ENCODE peak calls at places on chromosomes 11 and 22, in nine cellular contexts. J, D, I, A, U, B, V, E and R are unnamed samples.

GRCh38 chr11:64757549-64758329 is 2.0 kb downstream of the PYGM start:
- DNase-seq in B (no peak), J (no peak), D (no peak), U (no peak), V (no peak), I (no peak), E (no peak), A (no peak), R (no peak)

GRCh38 chr22:40036591-40037225 is 42.0 kb downstream of the FAM83F start:
- DNase-seq in V (peak), B (peak), E (peak), D (peak), A (peak), U (no peak), J (no peak), I (peak), R (no peak)

GRCh38 chr11:114123692-114124330 is 64.3 kb downstream of the ZBTB16 start:
- DNase-seq in B (no peak), I (no peak), A (no peak), V (no peak), J (no peak), E (no peak), D (no peak), U (no peak), R (no peak)

GRCh38 chr11:111938687-111939160 is 1.6 kb downstream of the DIXDC1 start:
- DNase-seq in B (peak), V (no peak), A (no peak), E (peak), U (no peak), D (peak), I (no peak), J (peak), R (no peak)

GRCh38 chr11:130710442-130711101 is 205.7 kb downstream of the SNX19 start:
- DNase-seq in V (no peak), A (no peak), E (no peak), D (peak), B (no peak), J (no peak), I (peak), U (no peak), R (no peak)

GRCh38 chr11:36500315-36500721 is 9.8 kb downstream of the TRAF6 start:
- DNase-seq in V (no peak), D (peak), U (no peak), E (no peak), A (no peak), B (no peak), I (peak), J (no peak), R (peak)

GRCh38 chr11:62889484-62890437 is 9.1 kb downstream of the SLC3A2 start:
- DNase-seq in J (no peak), U (no peak), E (peak), D (peak), I (peak), A (no peak), B (peak), V (no peak), R (no peak)

GRCh38 chr11:124837491-124837856 is 27.8 kb upstream of the ROBO3 start:
- DNase-seq in A (no peak), E (peak), J (no peak), V (no peak), B (no peak), D (peak), U (no peak), I (peak), R (no peak)

GRCh38 chr22:31647516-31647915 is 14.5 kb downstream of the PISD start:
- DNase-seq in I (no peak), D (peak), E (no peak), V (no peak), A (no peak), B (no peak), J (no peak), U (no peak), R (no peak)

GRCh38 chr11:25612806-25613205 is 719.1 kb upstream of the ANO3 start:
- DNase-seq in D (no peak), A (no peak), V (no peak), E (no peak), U (no peak), B (no peak), J (no peak), I (no peak), R (no peak)

GRCh38 chr11:74641289-74641688 is 48.9 kb downstream of the POLD3 start:
- DNase-seq in V (no peak), U (no peak), E (no peak), A (no peak), B (no peak), J (no peak), I (no peak), D (no peak), R (no peak)

GRCh38 chr11:121249039-121249663 is 43.4 kb upstream of the SC5D start:
- DNase-seq in D (peak), B (no peak), J (no peak), I (peak), E (no peak), A (no peak), U (no peak), V (no peak), R (no peak)

GRCh38 chr22:21938071-21938822 is 14.4 kb downstream of the PPM1F start:
- DNase-seq in D (peak), J (peak), V (peak), E (peak), U (peak), I (peak), A (peak), B (peak), R (peak)

GRCh38 chr11:38315151-38315550 is 1717.1 kb upstream of the RAG2 start:
- DNase-seq in D (peak), V (no peak), J (no peak), E (no peak), B (no peak), I (no peak), A (no peak), U (no peak), R (no peak)

GRCh38 chr11:43434893-43435292 is 76.2 kb downstream of the TTC17 start:
- DNase-seq in V (no peak), D (no peak), A (no peak), I (no peak), U (no peak), B (no peak), J (no peak), E (no peak), R (no peak)

GRCh38 chr11:130260735-130261134 is 54.0 kb downstream of the ZBTB44 start:
- DNase-seq in V (no peak), I (peak), B (no peak), J (no peak), E (no peak), U (no peak), A (no peak), D (no peak), R (no peak)

GRCh38 chr11:119484741-119485605 is 62.0 kb upstream of the THY1 start:
- DNase-seq in V (no peak), B (peak), A (peak), E (no peak), I (peak), U (no peak), J (no peak), D (no peak), R (no peak)

GRCh38 chr11:126419801-126420729 is 64.6 kb downstream of the ST3GAL4 start:
- DNase-seq in B (no peak), A (no peak), V (no peak), U (no peak), E (peak), I (no peak), J (no peak), D (peak), R (no peak)

GRCh38 chr22:17807571-17808410 is 33.5 kb upstream of the BID start:
- DNase-seq in U (no peak), J (no peak), E (no peak), A (peak), I (no peak), D (peak), B (no peak), V (peak), R (no peak)

GRCh38 chr22:17905445-17905844 is 118.9 kb downstream of the MICAL3 start:
- DNase-seq in U (no peak), V (no peak), J (no peak), E (no peak), D (no peak), I (no peak), A (no peak), B (no peak), R (no peak)

GRCh38 chr11:96045622-96046456 is 121.9 kb upstream of the MTMR2 start:
- DNase-seq in D (peak), V (no peak), I (no peak), J (no peak), A (peak), B (peak), E (no peak), U (peak), R (peak)

GRCh38 chr11:88246680-88247079 is 71.4 kb upstream of the RAB38 start:
- DNase-seq in E (no peak), U (no peak), I (no peak), B (no peak), D (peak), V (no peak), J (no peak), A (no peak), R (no peak)

GRCh38 chr22:44338183-44338812 is 25.5 kb upstream of the SHISAL1 start:
- DNase-seq in D (no peak), U (no peak), I (no peak), E (no peak), B (no peak), V (no peak), J (no peak), A (peak), R (no peak)
- H3K27ac ChIP-seq in D (no peak), U (no peak), I (no peak), E (no peak), B (peak), V (no peak), J (no peak), A (peak), R (no peak)

DNA sequence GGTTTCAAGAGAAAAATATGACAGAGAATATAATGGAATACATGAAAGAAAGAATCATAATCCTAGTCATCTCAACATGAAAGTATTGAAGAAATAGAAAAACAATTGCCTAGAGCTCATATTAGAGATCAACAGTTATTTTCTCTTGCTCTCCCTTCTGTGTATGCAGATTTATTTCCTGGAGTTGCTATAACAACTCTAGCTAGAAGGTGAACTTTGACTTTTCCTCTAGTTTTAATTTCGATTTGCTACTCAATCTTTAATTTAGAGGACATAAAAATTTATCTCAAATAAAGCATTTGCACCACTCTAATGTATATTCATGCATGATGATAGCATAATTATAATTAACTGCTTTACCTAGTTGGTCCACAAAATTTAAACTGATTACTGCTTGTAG is 84.6 kb upstream of the PICALM start:
- DNase-seq in I (peak), D (no peak), J (no peak), A (no peak), V (no peak), B (no peak), E (no peak), U (no peak), R (no peak)
- H3K4me3 ChIP-seq in I (no peak), D (no peak), J (no peak), A (no peak), V (no peak), B (no peak), E (no peak), U (no peak), R (no peak)

GRCh38 chr22:44030702-44031082 is 6.6 kb downstream of the PARVB start:
- DNase-seq in I (no peak), J (no peak), A (no peak), B (no peak), D (no peak), U (no peak), E (no peak), V (no peak), R (no peak)

GRCh38 chr22:44032126-44032730 is 8.1 kb downstream of the PARVB start:
- DNase-seq in J (no peak), I (no peak), E (no peak), B (no peak), A (no peak), V (no peak), D (no peak), U (no peak), R (no peak)

GRCh38 chr22:44031111-44031963 is 7.2 kb downstream of the PARVB start:
- DNase-seq in I (no peak), E (no peak), V (no peak), U (no peak), B (no peak), D (no peak), J (no peak), A (no peak), R (no peak)

GRCh38 chr22:44033287-44033686 is 9.2 kb downstream of the PARVB start:
- DNase-seq in U (no peak), B (no peak), D (no peak), E (no peak), V (no peak), A (no peak), J (no peak), I (no peak), R (no peak)

DNA sequence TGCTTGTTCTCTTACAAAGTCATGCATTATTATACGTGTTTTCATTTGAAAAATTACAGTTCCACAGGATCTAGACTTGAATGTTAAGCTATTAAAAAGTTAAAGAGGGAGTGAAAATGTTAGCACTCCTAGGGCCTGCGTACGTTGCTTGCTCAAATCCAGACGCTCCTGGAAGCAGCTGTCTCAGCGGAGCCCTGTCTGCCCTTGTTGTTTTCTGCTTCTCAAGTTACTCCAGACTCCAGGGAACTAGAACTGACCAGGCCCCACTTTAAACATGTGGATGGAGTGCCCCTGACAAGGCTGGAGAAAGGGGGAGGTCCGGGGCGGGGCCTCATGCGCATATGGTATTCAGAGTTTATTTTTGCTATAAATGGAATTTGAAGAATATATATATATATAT is 9.6 kb downstream of the PARVB start:
- DNase-seq in J (no peak), B (no peak), I (no peak), U (no peak), A (no peak), V (no peak), D (peak), E (no peak), R (no peak)
- H3K27ac ChIP-seq in J (no peak), B (peak), I (no peak), U (no peak), A (no peak), V (no peak), D (no peak), E (no peak), R (no peak)

GRCh38 chr22:19663286-19663815 is 51.0 kb upstream of the SEPTIN5 start:
- DNase-seq in E (peak), B (peak), U (no peak), I (peak), D (peak), A (peak), J (no peak), V (no peak), R (no peak)
- H3K4me3 ChIP-seq in E (no peak), B (no peak), U (no peak), I (no peak), D (no peak), A (no peak), J (no peak), V (no peak), R (peak)

GRCh38 chr22:26619510-26619909 is 1.7 kb upstream of the CRYBB1 start:
- DNase-seq in J (no peak), V (no peak), A (no peak), D (no peak), B (peak), I (no peak), U (no peak), E (no peak), R (no peak)

GRCh38 chr22:26621663-26622062 is at the start of gene CRYBA4:
- DNase-seq in D (no peak), J (no peak), U (no peak), I (no peak), A (no peak), E (no peak), B (no peak), V (no peak), R (no peak)

GRCh38 chr22:26623984-26624383 is 2.2 kb downstream of the CRYBA4 start:
- DNase-seq in D (no peak), U (no peak), B (no peak), E (no peak), A (no peak), J (no peak), I (no peak), V (no peak), R (no peak)

GRCh38 chr22:26620197-26620596 is 1.6 kb upstream of the CRYBA4 start:
- DNase-seq in V (no peak), U (no peak), D (no peak), I (no peak), J (no peak), A (no peak), B (no peak), E (no peak), R (no peak)

GRCh38 chr22:26624788-26625187 is 3.0 kb downstream of the CRYBA4 start:
- DNase-seq in I (no peak), J (no peak), E (no peak), V (no peak), B (no peak), U (no peak), D (no peak), A (no peak), R (no peak)
- H3K27ac ChIP-seq in I (no peak), J (no peak), E (no peak), V (no peak), B (no peak), U (no peak), D (no peak), A (no peak), R (no peak)